ENCODE peak calls at places on chromosome 5, in nine cellular contexts. One of them, this sample, is unnamed.

GRCh38 chr5:14724633-14725032 is 60.1 kb downstream of the OTULIN start:
- DNase-seq in GM12878: no peak
- DNase-seq in HepG2: no peak
- DNase-seq in stomach: no peak
- DNase-seq in GM12891: no peak
- DNase-seq in upper lobe of left lung: peak; percentile 52
- DNase-seq in endothelial cell of umbilical vein: no peak
- DNase-seq in HCT116: no peak
- DNase-seq in GM12892: no peak
- DNase-seq in this sample: no peak

GRCh38 chr5:132054697-132055440 is 5.6 kb upstream of the IL3 start:
- DNase-seq in GM12892: no peak
- DNase-seq in endothelial cell of umbilical vein: no peak
- DNase-seq in HCT116: no peak
- DNase-seq in stomach: no peak
- DNase-seq in GM12891: no peak
- DNase-seq in GM12878: no peak
- DNase-seq in upper lobe of left lung: no peak
- DNase-seq in HepG2: no peak
- DNase-seq in this sample: no peak

GRCh38 chr5:68344447-68345111 is 129.0 kb downstream of the PIK3R1 start:
- DNase-seq in GM12892: no peak
- DNase-seq in endothelial cell of umbilical vein: peak; percentile 24
- DNase-seq in HCT116: no peak
- DNase-seq in GM12878: no peak
- DNase-seq in stomach: no peak
- DNase-seq in GM12891: no peak
- DNase-seq in HepG2: no peak
- DNase-seq in upper lobe of left lung: no peak
- DNase-seq in this sample: no peak

GRCh38 chr5:133425764-133426738 is 186.3 kb downstream of the FSTL4 start:
- DNase-seq in stomach: no peak
- DNase-seq in GM12878: no peak
- DNase-seq in HCT116: no peak
- DNase-seq in HepG2: no peak
- DNase-seq in GM12891: no peak
- DNase-seq in upper lobe of left lung: no peak
- DNase-seq in GM12892: no peak
- DNase-seq in endothelial cell of umbilical vein: no peak
- DNase-seq in this sample: no peak

GRCh38 chr5:91332267-91333044 is 50.7 kb downstream of the ARRDC3 start:
- DNase-seq in GM12878: no peak
- DNase-seq in HCT116: peak; percentile 57
- DNase-seq in GM12891: no peak
- DNase-seq in GM12892: no peak
- DNase-seq in HepG2: peak; percentile 78
- DNase-seq in upper lobe of left lung: peak; percentile 40
- DNase-seq in endothelial cell of umbilical vein: no peak
- DNase-seq in stomach: no peak
- DNase-seq in this sample: no peak

GRCh38 chr5:72171667-72172066 is 64.4 kb downstream of the MAP1B start:
- DNase-seq in upper lobe of left lung: no peak
- DNase-seq in GM12892: no peak
- DNase-seq in HCT116: no peak
- DNase-seq in HepG2: no peak
- DNase-seq in endothelial cell of umbilical vein: no peak
- DNase-seq in GM12878: no peak
- DNase-seq in GM12891: no peak
- DNase-seq in stomach: no peak
- DNase-seq in this sample: no peak

GRCh38 chr5:142881076-142881466 is 110.9 kb downstream of the ARHGAP26 start:
- DNase-seq in upper lobe of left lung: peak; percentile 47
- DNase-seq in HepG2: no peak
- DNase-seq in GM12878: no peak
- DNase-seq in stomach: no peak
- DNase-seq in HCT116: no peak
- DNase-seq in endothelial cell of umbilical vein: no peak
- DNase-seq in GM12891: peak; percentile 32
- DNase-seq in GM12892: no peak
- DNase-seq in this sample: no peak

GRCh38 chr5:172059661-172060100 is 53.2 kb upstream of the FBXW11 start:
- DNase-seq in endothelial cell of umbilical vein: peak; percentile 35
- DNase-seq in GM12892: no peak
- DNase-seq in GM12878: no peak
- DNase-seq in stomach: no peak
- DNase-seq in GM12891: no peak
- DNase-seq in HCT116: no peak
- DNase-seq in upper lobe of left lung: no peak
- DNase-seq in HepG2: peak; percentile 19
- DNase-seq in this sample: no peak

GRCh38 chr5:139648205-139649081 is at the start of gene CXXC5:
- DNase-seq in upper lobe of left lung: peak; percentile 83
- DNase-seq in HepG2: no peak
- DNase-seq in GM12892: peak; percentile 92
- DNase-seq in GM12891: peak; percentile 86
- DNase-seq in endothelial cell of umbilical vein: peak; percentile 72
- DNase-seq in GM12878: no peak
- DNase-seq in stomach: peak; percentile 87
- DNase-seq in HCT116: no peak
- DNase-seq in this sample: peak; percentile 79

GRCh38 chr5:111385970-111386831 is 126.1 kb downstream of the STARD4 start:
- DNase-seq in GM12878: no peak
- DNase-seq in HCT116: no peak
- DNase-seq in HepG2: no peak
- DNase-seq in GM12891: no peak
- DNase-seq in endothelial cell of umbilical vein: no peak
- DNase-seq in upper lobe of left lung: no peak
- DNase-seq in GM12892: no peak
- DNase-seq in stomach: no peak
- DNase-seq in this sample: no peak

GRCh38 chr5:133370281-133370890 is 242.0 kb downstream of the FSTL4 start:
- DNase-seq in upper lobe of left lung: no peak
- DNase-seq in endothelial cell of umbilical vein: no peak
- DNase-seq in GM12878: no peak
- DNase-seq in stomach: no peak
- DNase-seq in HCT116: no peak
- DNase-seq in HepG2: no peak
- DNase-seq in GM12891: no peak
- DNase-seq in GM12892: no peak
- DNase-seq in this sample: no peak

GRCh38 chr5:102901821-102902448 is 146.8 kb downstream of the PAM start:
- DNase-seq in endothelial cell of umbilical vein: peak; percentile 37
- DNase-seq in GM12891: no peak
- DNase-seq in stomach: no peak
- DNase-seq in GM12878: no peak
- DNase-seq in GM12892: no peak
- DNase-seq in upper lobe of left lung: no peak
- DNase-seq in HCT116: no peak
- DNase-seq in HepG2: peak; percentile 7
- DNase-seq in this sample: no peak

GRCh38 chr5:1762878-1763547 is 36.6 kb downstream of the MRPL36 start:
- DNase-seq in endothelial cell of umbilical vein: no peak
- DNase-seq in GM12878: no peak
- DNase-seq in HCT116: no peak
- DNase-seq in HepG2: no peak
- DNase-seq in GM12891: no peak
- DNase-seq in upper lobe of left lung: peak; percentile 3
- DNase-seq in stomach: peak; percentile 23
- DNase-seq in GM12892: no peak
- DNase-seq in this sample: peak; percentile 20

GRCh38 chr5:137415231-137415681 is 83.9 kb downstream of the SPOCK1 start:
- DNase-seq in HepG2: no peak
- DNase-seq in stomach: no peak
- DNase-seq in upper lobe of left lung: no peak
- DNase-seq in GM12878: no peak
- DNase-seq in endothelial cell of umbilical vein: peak; percentile 11
- DNase-seq in HCT116: no peak
- DNase-seq in GM12892: no peak
- DNase-seq in GM12891: no peak
- DNase-seq in this sample: no peak

GRCh38 chr5:16983972-16984371 is 47.9 kb upstream of the MYO10 start:
- DNase-seq in GM12891: no peak
- DNase-seq in endothelial cell of umbilical vein: no peak
- DNase-seq in stomach: no peak
- DNase-seq in HCT116: no peak
- DNase-seq in GM12878: no peak
- DNase-seq in upper lobe of left lung: no peak
- DNase-seq in GM12892: no peak
- DNase-seq in HepG2: no peak
- DNase-seq in this sample: no peak

GRCh38 chr5:16410338-16410737 is 55.3 kb downstream of the ZNF622 start:
- DNase-seq in stomach: no peak
- DNase-seq in endothelial cell of umbilical vein: no peak
- DNase-seq in GM12891: no peak
- DNase-seq in GM12878: no peak
- DNase-seq in GM12892: no peak
- DNase-seq in upper lobe of left lung: no peak
- DNase-seq in HCT116: no peak
- DNase-seq in HepG2: no peak
- DNase-seq in this sample: no peak

GRCh38 chr5:170572453-170572852 is 68.6 kb downstream of the KCNIP1 start:
- DNase-seq in upper lobe of left lung: no peak
- DNase-seq in stomach: no peak
- DNase-seq in HCT116: no peak
- DNase-seq in HepG2: no peak
- DNase-seq in GM12892: no peak
- DNase-seq in GM12878: peak; percentile 25
- DNase-seq in GM12891: peak; percentile 17
- DNase-seq in endothelial cell of umbilical vein: peak; percentile 22
- DNase-seq in this sample: no peak
- TF ChIP-seq POLR2AphosphoS5 in upper lobe of left lung: no peak
- TF ChIP-seq POLR2AphosphoS5 in stomach: no peak
- TF ChIP-seq POLR2AphosphoS5 in HCT116: no peak
- TF ChIP-seq POLR2AphosphoS5 in HepG2: no peak
- TF ChIP-seq POLR2AphosphoS5 in GM12892: no peak
- TF ChIP-seq POLR2AphosphoS5 in GM12878: no peak
- TF ChIP-seq POLR2AphosphoS5 in GM12891: no peak
- TF ChIP-seq POLR2AphosphoS5 in endothelial cell of umbilical vein: no peak
- TF ChIP-seq POLR2AphosphoS5 in this sample: no peak

GRCh38 chr5:113293068-113293571 is 141.7 kb downstream of the TSSK1B start:
- DNase-seq in HepG2: no peak
- DNase-seq in GM12891: no peak
- DNase-seq in endothelial cell of umbilical vein: peak; percentile 64
- DNase-seq in stomach: no peak
- DNase-seq in GM12878: no peak
- DNase-seq in GM12892: no peak
- DNase-seq in upper lobe of left lung: no peak
- DNase-seq in HCT116: no peak
- DNase-seq in this sample: no peak

GRCh38 chr5:113292535-113292934 is 142.3 kb downstream of the TSSK1B start:
- DNase-seq in GM12878: no peak
- DNase-seq in endothelial cell of umbilical vein: peak; percentile 68
- DNase-seq in GM12891: no peak
- DNase-seq in HepG2: no peak
- DNase-seq in HCT116: no peak
- DNase-seq in upper lobe of left lung: no peak
- DNase-seq in stomach: no peak
- DNase-seq in GM12892: no peak
- DNase-seq in this sample: no peak

GRCh38 chr5:113295111-113295539 is 139.7 kb downstream of the TSSK1B start:
- DNase-seq in upper lobe of left lung: no peak
- DNase-seq in GM12891: no peak
- DNase-seq in stomach: no peak
- DNase-seq in GM12892: no peak
- DNase-seq in GM12878: no peak
- DNase-seq in endothelial cell of umbilical vein: no peak
- DNase-seq in HCT116: no peak
- DNase-seq in HepG2: no peak
- DNase-seq in this sample: no peak

GRCh38 chr5:113293613-113294340 is 141.0 kb downstream of the TSSK1B start:
- DNase-seq in GM12891: peak; percentile 18
- DNase-seq in stomach: no peak
- DNase-seq in HCT116: no peak
- DNase-seq in endothelial cell of umbilical vein: peak; percentile 72
- DNase-seq in HepG2: no peak
- DNase-seq in GM12892: no peak
- DNase-seq in GM12878: no peak
- DNase-seq in upper lobe of left lung: no peak
- DNase-seq in this sample: no peak

DNA sequence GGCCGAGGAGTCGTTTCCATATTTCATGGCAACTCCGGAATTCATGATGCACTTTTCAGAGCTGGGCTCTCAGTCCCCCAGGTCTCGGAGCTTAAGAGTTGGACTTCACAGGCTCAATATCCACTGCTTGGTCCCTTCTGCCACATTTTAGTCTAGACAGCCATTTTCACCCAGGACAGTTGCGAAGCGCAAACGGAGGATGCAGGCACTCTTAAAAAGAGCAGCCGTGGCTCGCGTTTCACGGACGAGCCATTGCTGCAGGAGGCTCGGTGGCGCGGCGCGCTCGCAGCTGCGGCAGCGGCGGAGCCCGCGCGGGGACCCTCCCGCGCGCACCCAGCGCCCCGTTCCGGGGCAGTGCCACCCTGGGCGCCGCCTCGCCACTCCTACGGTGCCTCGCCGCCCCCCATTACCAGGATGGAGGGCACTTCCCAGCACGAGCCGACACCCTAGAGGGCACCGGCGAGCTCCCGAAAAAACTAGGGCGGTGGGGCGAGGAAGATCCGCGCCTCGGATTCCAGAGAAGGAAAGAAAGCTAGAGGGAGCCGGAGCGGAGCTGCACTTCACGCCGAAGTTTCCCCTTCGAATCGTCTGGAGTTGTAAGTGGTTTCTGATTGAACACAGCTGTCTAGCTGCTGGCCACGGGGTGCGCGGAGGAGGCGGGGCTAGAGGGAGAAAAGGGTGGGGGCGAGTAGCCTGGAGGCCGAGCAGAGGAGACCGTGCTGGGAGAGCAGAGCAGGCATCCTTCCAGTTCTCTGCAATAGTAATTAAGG is 140.3 kb downstream of the TSSK1B start:
- DNase-seq in endothelial cell of umbilical vein: peak; percentile 92
- DNase-seq in HepG2: no peak
- DNase-seq in GM12892: peak; percentile 46
- DNase-seq in stomach: peak; percentile 77
- DNase-seq in GM12891: peak; percentile 57
- DNase-seq in HCT116: peak; percentile 56
- DNase-seq in upper lobe of left lung: peak; percentile 71
- DNase-seq in GM12878: no peak
- DNase-seq in this sample: peak; percentile 82
- TF ChIP-seq POLR2A in endothelial cell of umbilical vein: peak; percentile 77
- TF ChIP-seq POLR2A in HepG2: no peak
- TF ChIP-seq POLR2A in GM12892: no peak
- TF ChIP-seq POLR2A in stomach: no peak
- TF ChIP-seq POLR2A in GM12891: no peak
- TF ChIP-seq POLR2A in HCT116: peak; percentile 56
- TF ChIP-seq POLR2A in upper lobe of left lung: peak; percentile 45
- TF ChIP-seq POLR2A in GM12878: no peak
- TF ChIP-seq POLR2A in this sample: peak; percentile 41

GRCh38 chr5:124746916-124747769 is 704 bp upstream of the ZNF608 start:
- DNase-seq in GM12878: peak; percentile 66
- DNase-seq in GM12891: no peak
- DNase-seq in endothelial cell of umbilical vein: peak; percentile 95
- DNase-seq in stomach: peak; percentile 79
- DNase-seq in GM12892: no peak
- DNase-seq in upper lobe of left lung: peak; percentile 87
- DNase-seq in HepG2: peak; percentile 57
- DNase-seq in HCT116: peak; percentile 80
- DNase-seq in this sample: peak; percentile 87
- TF ChIP-seq POLR2AphosphoS5 in GM12878: peak; percentile 14
- TF ChIP-seq POLR2AphosphoS5 in GM12891: no peak
- TF ChIP-seq POLR2AphosphoS5 in endothelial cell of umbilical vein: no peak
- TF ChIP-seq POLR2AphosphoS5 in stomach: peak; percentile 73
- TF ChIP-seq POLR2AphosphoS5 in GM12892: no peak
- TF ChIP-seq POLR2AphosphoS5 in upper lobe of left lung: peak; percentile 77
- TF ChIP-seq POLR2AphosphoS5 in HepG2: no peak
- TF ChIP-seq POLR2AphosphoS5 in HCT116: no peak
- TF ChIP-seq POLR2AphosphoS5 in this sample: peak; percentile 49

GRCh38 chr5:7855611-7856010 is 4.7 kb upstream of the CFAP90 start:
- DNase-seq in endothelial cell of umbilical vein: no peak
- DNase-seq in GM12878: no peak
- DNase-seq in GM12892: no peak
- DNase-seq in upper lobe of left lung: no peak
- DNase-seq in stomach: no peak
- DNase-seq in HepG2: no peak
- DNase-seq in HCT116: no peak
- DNase-seq in GM12891: no peak
- DNase-seq in this sample: no peak
- TF ChIP-seq POLR2A in endothelial cell of umbilical vein: no peak
- TF ChIP-seq POLR2A in GM12878: no peak
- TF ChIP-seq POLR2A in GM12892: no peak
- TF ChIP-seq POLR2A in upper lobe of left lung: no peak
- TF ChIP-seq POLR2A in stomach: no peak
- TF ChIP-seq POLR2A in HepG2: no peak
- TF ChIP-seq POLR2A in HCT116: no peak
- TF ChIP-seq POLR2A in GM12891: no peak
- TF ChIP-seq POLR2A in this sample: no peak

This sample was measured in breast epithelium.